ENCODE peak calls at places on chromosome 5, in five cellular contexts. C is body of pancreas, W is fibroblast of lung, K is sigmoid colon, X is right lobe of liver. Q is an unnamed sample.

GRCh38 chr5:57976506-57976905 is 483.4 kb downstream of the PLK2 start:
- DNase-seq in C (no peak), W (no peak), K (no peak), X (no peak), Q (no peak)

GRCh38 chr5:88172847-88173758 is 95.5 kb downstream of the TMEM161B start:
- DNase-seq in C (no peak), W (no peak), K (no peak), X (no peak), Q (no peak)

GRCh38 chr5:102561894-102562760 is 63.3 kb upstream of the SLCO6A1 start:
- DNase-seq in C (no peak), W (peak; percentile 8), K (no peak), X (peak; percentile 18), Q (peak; percentile 60)

GRCh38 chr5:174559141-174559540 is 165.2 kb upstream of the MSX2 start:
- DNase-seq in C (no peak), W (no peak), K (no peak), X (no peak), Q (no peak)

GRCh38 chr5:68433921-68434879 is 218.6 kb downstream of the PIK3R1 start:
- DNase-seq in C (peak; percentile 49), W (peak; percentile 84), K (peak; percentile 85), X (peak; percentile 88), Q (peak; percentile 87)

GRCh38 chr5:110338336-110339083 is 388.0 kb downstream of the TMEM232 start:
- DNase-seq in C (no peak), W (no peak), K (no peak), X (no peak), Q (no peak)

GRCh38 chr5:91225848-91226686 is 157.1 kb downstream of the ARRDC3 start:
- DNase-seq in C (peak; percentile 68), W (no peak), K (no peak), X (peak; percentile 47), Q (peak; percentile 67)

GRCh38 chr5:34450338-34450737 is 205.8 kb upstream of the RAI14 start:
- DNase-seq in C (no peak), W (no peak), K (no peak), X (no peak), Q (no peak)

GRCh38 chr5:176629853-176630680 is at the start of the genes EIF4E1B and SNCB:
- DNase-seq in C (no peak), W (peak; percentile 30), K (no peak), X (no peak), Q (no peak)

GRCh38 chr5:139140631-139141071 is 57.5 kb downstream of the SIL1 start:
- DNase-seq in C (no peak), W (peak; percentile 33), K (peak; percentile 78), X (no peak), Q (no peak)

GRCh38 chr5:44691811-44692210 is 116.9 kb upstream of the MRPS30 start:
- DNase-seq in C (no peak), W (peak; percentile 22), K (no peak), X (no peak), Q (no peak)

GRCh38 chr5:96661101-96661840 is 905 bp upstream of the CAST start:
- DNase-seq in C (peak; percentile 17), W (peak; percentile 68), K (peak; percentile 70), X (peak; percentile 24), Q (no peak)

GRCh38 chr5:67474597-67475238 is 278.1 kb upstream of the CD180 start:
- DNase-seq in C (no peak), W (no peak), K (no peak), X (no peak), Q (no peak)

GRCh38 chr5:159448841-159449407 is 118.6 kb upstream of the IL12B start:
- DNase-seq in C (no peak), W (no peak), K (no peak), X (no peak), Q (no peak)

GRCh38 chr5:35877655-35878054 is 21.0 kb downstream of the IL7R start:
- DNase-seq in C (no peak), W (no peak), K (no peak), X (no peak), Q (no peak)

GRCh38 chr5:161373345-161373707 is 173.2 kb downstream of the GABRB2 start:
- DNase-seq in C (no peak), W (no peak), K (no peak), X (no peak), Q (no peak)

DNA sequence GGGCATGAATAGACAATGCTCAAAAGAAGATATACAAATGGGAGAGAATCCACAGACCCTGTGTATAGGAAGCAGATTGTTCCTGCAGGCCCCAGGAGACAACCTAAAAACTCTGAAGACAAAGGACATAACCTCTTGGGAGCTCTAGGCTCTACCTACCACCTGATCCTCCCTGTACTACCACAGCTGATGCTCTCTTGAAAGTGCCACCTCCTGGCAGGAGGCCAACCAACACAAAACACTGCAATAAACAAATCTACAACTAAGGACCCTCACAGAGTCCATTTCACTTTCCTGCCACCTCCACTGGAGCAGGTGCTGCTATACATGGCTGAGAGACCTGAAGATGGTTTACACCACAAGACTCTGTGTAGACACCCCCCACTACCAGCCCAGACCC is 49.0 kb downstream of the STARD4 start:
- DNase-seq in C (no peak), W (no peak), K (no peak), X (no peak), Q (no peak)
- TF ChIP-seq CTCF in C (no peak), W (no peak), K (no peak), X (no peak), Q (no peak)

GRCh38 chr5:171614511-171614910 is 171.1 kb upstream of the SMIM23 start:
- DNase-seq in C (no peak), W (no peak), K (peak; percentile 37), X (no peak), Q (no peak)

GRCh38 chr5:171610053-171610452 is 175.6 kb upstream of the SMIM23 start:
- DNase-seq in C (no peak), W (no peak), K (peak; percentile 14), X (no peak), Q (no peak)

GRCh38 chr5:171607863-171608262 is 177.8 kb upstream of the SMIM23 start:
- DNase-seq in C (no peak), W (no peak), K (no peak), X (no peak), Q (no peak)

GRCh38 chr5:171612749-171613148 is 172.9 kb upstream of the SMIM23 start:
- DNase-seq in C (no peak), W (no peak), K (peak; percentile 25), X (no peak), Q (no peak)

DNA sequence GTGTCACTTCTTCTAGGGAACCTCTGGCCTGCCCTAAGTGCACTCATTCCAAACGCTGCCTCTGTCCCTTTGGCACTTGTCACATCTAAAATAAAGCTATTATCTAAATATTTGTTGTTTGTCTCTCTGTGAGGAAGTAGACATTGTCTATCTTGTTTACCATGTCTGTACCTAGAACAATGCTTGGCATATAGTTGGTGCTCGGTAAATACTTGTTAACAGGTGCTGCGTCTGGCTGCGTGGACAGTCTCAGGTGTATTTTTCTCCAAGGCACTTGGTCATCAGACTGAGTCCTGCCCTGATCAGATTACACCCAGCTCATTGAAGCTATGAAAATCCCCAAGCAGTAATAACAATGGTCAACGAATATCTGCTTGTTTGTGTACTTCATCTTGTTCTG is 174.9 kb upstream of the SMIM23 start:
- DNase-seq in C (no peak), W (no peak), K (no peak), X (no peak), Q (no peak)
- H3K27me3 ChIP-seq in C (no peaks in the 10 kb centered on the region), W (peaks cover 11% of the 10 kb centered on the region), K (no peaks in the 10 kb centered on the region), X (no peaks in the 10 kb centered on the region), Q (no peaks in the 10 kb centered on the region)

DNA sequence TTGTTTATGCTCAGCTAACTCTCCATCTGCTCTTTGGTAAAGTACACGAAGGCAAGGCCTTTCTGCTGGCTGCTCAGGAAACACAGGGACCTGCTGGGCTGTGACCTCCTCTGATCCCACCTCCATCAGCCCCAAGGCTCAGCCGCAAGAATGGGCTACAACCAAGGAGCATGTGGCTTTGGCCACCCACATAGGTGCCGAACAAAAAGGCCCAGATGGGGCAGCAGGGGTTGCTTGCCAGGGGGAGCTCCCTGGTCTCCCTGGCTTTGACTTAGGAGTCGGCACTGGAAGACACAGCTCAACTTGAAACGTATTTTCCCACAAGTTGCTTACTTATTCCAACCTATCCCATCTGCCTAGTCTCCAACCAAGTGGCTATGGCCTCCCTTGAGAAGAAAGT is 461.1 kb downstream of the ICE1 start:
- DNase-seq in C (no peak), W (no peak), K (no peak), X (no peak), Q (no peak)
- TF ChIP-seq CTCF in C (no peak), W (no peak), K (no peak), X (no peak), Q (no peak)

GRCh38 chr5:168790037-168790635 is 211.0 kb upstream of the PANK3 start:
- DNase-seq in C (no peak), W (no peak), K (no peak), X (no peak), Q (no peak)

GRCh38 chr5:168792678-168793077 is 213.5 kb upstream of the PANK3 start:
- DNase-seq in C (no peak), W (no peak), K (no peak), X (no peak), Q (no peak)

GRCh38 chr5:168788107-168788506 is 208.9 kb upstream of the PANK3 start:
- DNase-seq in C (no peak), W (no peak), K (no peak), X (no peak), Q (no peak)

GRCh38 chr5:168788786-168789185 is 209.6 kb upstream of the PANK3 start:
- DNase-seq in C (no peak), W (no peak), K (no peak), X (no peak), Q (no peak)

GRCh38 chr5:168790691-168791230 is 211.6 kb upstream of the PANK3 start:
- DNase-seq in C (no peak), W (no peak), K (no peak), X (no peak), Q (no peak)
- H3K27me3 ChIP-seq in C (no peaks in the 10 kb centered on the region), W (no peaks in the 10 kb centered on the region), K (no peaks in the 10 kb centered on the region), X (no peaks in the 10 kb centered on the region), Q (no peaks in the 10 kb centered on the region)

GRCh38 chr5:61603211-61603908 is 271.3 kb downstream of the ZSWIM6 start:
- DNase-seq in C (no peak), W (no peak), K (no peak), X (peak; percentile 66), Q (no peak)
- TF ChIP-seq CTCF in C (no peak), W (no peak), K (no peak), X (no peak), Q (no peak)